ENCODE peak calls at places on chromosomes 1 and 21, in six cellular contexts. A, B, Q, S, J and P are unnamed samples.
A peak's percentile ranks its signal among the peaks of the same experiment; 100 is the strongest.

GRCh38 chr1:9384751-9385245 is 92.1 kb downstream of the SPSB1 start:
- DNase-seq in A (no peak), B (peak; percentile 29), Q (no peak), S (no peak), J (peak; percentile 31), P (no peak)

GRCh38 chr21:36534656-36535055 is 54.7 kb upstream of the CLDN14 start:
- DNase-seq in A (no peak), B (no peak), Q (no peak), S (no peak), J (no peak), P (no peak)

GRCh38 chr1:209561561-209561960 is 22.0 kb upstream of the CAMK1G start:
- DNase-seq in A (no peak), B (no peak), Q (no peak), S (no peak), J (no peak), P (no peak)

GRCh38 chr21:45623436-45623835 is 20.1 kb upstream of the PCBP3 start:
- DNase-seq in A (no peak), B (no peak), Q (no peak), S (no peak), J (no peak), P (no peak)

GRCh38 chr1:175385316-175385715 is 192.7 kb upstream of the KIAA0040 start:
- DNase-seq in A (no peak), B (no peak), Q (no peak), S (no peak), J (no peak), P (no peak)

GRCh38 chr21:41997657-41998056 is 12.5 kb downstream of the ZBTB21 start:
- DNase-seq in A (no peak), B (no peak), Q (no peak), S (no peak), J (no peak), P (no peak)

GRCh38 chr1:81305997-81306452 is 494.7 kb upstream of the ADGRL2 start:
- DNase-seq in A (peak; percentile 84), B (peak; percentile 63), Q (no peak), S (peak; percentile 54), J (peak; percentile 47), P (peak; percentile 69)

GRCh38 chr1:17167783-17168479 is 37.0 kb upstream of the PADI1 start:
- DNase-seq in A (peak; percentile 20), B (peak; percentile 90), Q (no peak), S (peak; percentile 88), J (peak; percentile 83), P (peak; percentile 33)

GRCh38 chr1:232059726-232060360 is 433.3 kb downstream of the DISC1 start:
- DNase-seq in A (no peak), B (no peak), Q (no peak), S (no peak), J (no peak), P (no peak)

GRCh38 chr1:176567190-176567794 is 104.3 kb downstream of the PAPPA2 start:
- DNase-seq in A (peak; percentile 52), B (peak; percentile 59), Q (no peak), S (peak; percentile 21), J (peak; percentile 61), P (peak; percentile 10)

GRCh38 chr1:167109125-167109524 is 15.2 kb downstream of the STYXL2 start:
- DNase-seq in A (no peak), B (no peak), Q (no peak), S (no peak), J (no peak), P (no peak)

GRCh38 chr1:172658871-172659453 is at the start of gene FASLG:
- DNase-seq in A (no peak), B (no peak), Q (no peak), S (peak; percentile 14), J (no peak), P (no peak)

GRCh38 chr1:222618001-222618879 is at the start of gene MIA3:
- DNase-seq in A (peak; percentile 14), B (no peak), Q (peak; percentile 28), S (peak; percentile 10), J (peak; percentile 18), P (no peak)

GRCh38 chr1:33792651-33793050 is 71.2 kb upstream of the HMGB4 start:
- DNase-seq in A (no peak), B (no peak), Q (no peak), S (no peak), J (peak; percentile 19), P (no peak)

GRCh38 chr1:41641483-41641829 is 157.0 kb upstream of the EDN2 start:
- DNase-seq in A (no peak), B (no peak), Q (no peak), S (no peak), J (no peak), P (no peak)

GRCh38 chr1:41645062-41645461 is 160.6 kb upstream of the EDN2 start:
- DNase-seq in A (no peak), B (no peak), Q (no peak), S (no peak), J (no peak), P (no peak)

GRCh38 chr1:41641941-41642527 is 157.6 kb upstream of the EDN2 start:
- DNase-seq in A (no peak), B (no peak), Q (no peak), S (no peak), J (no peak), P (no peak)

GRCh38 chr1:41642922-41643321 is 158.4 kb upstream of the EDN2 start:
- DNase-seq in A (no peak), B (no peak), Q (no peak), S (no peak), J (no peak), P (no peak)

DNA sequence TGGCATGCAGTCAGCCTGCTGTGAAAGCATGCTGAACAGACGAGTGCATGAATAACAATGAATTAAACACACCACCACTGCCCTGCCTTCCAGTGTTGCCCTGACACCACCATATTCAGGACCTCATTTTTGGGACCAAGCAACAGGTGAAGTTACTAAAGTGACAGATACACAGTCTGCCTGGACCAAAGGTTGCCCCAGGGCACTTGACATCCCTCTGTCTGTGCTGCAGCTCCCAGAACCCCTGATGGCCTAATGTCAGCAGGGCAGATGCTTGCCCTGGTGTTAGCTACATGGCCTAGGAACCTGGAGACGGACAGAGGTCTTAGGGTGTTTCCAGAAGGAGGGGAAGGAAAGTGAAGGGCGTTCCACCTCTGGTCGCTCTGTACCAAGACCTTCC is 158.9 kb upstream of the EDN2 start:
- DNase-seq in A (no peak), B (no peak), Q (no peak), S (no peak), J (no peak), P (no peak)
- TF ChIP-seq CTCF in A (no peak), B (no peak), Q (no peak), S (no peak), J (no peak), P (no peak)

GRCh38 chr1:160400646-160401486 is 502 bp downstream of the VANGL2 start:
- DNase-seq in A (no peak), B (no peak), Q (no peak), S (no peak), J (no peak), P (no peak)

GRCh38 chr1:160398823-160399222 is 1.5 kb upstream of the VANGL2 start:
- DNase-seq in A (no peak), B (no peak), Q (no peak), S (no peak), J (no peak), P (no peak)

GRCh38 chr1:160401487-160401805 is 1.1 kb downstream of the VANGL2 start:
- DNase-seq in A (no peak), B (no peak), Q (no peak), S (no peak), J (no peak), P (no peak)

GRCh38 chr1:160399544-160400283 is 650 bp upstream of the VANGL2 start:
- DNase-seq in A (no peak), B (no peak), Q (no peak), S (no peak), J (no peak), P (no peak)

GRCh38 chr1:160400284-160400645 is at the start of gene VANGL2:
- DNase-seq in A (peak; percentile 53), B (peak; percentile 67), Q (peak; percentile 36), S (peak; percentile 41), J (no peak), P (peak; percentile 48)
- TF ChIP-seq CTCF in A (no peak), B (no peak), Q (no peak), S (no peak), J (no peak), P (no peak)

DNA sequence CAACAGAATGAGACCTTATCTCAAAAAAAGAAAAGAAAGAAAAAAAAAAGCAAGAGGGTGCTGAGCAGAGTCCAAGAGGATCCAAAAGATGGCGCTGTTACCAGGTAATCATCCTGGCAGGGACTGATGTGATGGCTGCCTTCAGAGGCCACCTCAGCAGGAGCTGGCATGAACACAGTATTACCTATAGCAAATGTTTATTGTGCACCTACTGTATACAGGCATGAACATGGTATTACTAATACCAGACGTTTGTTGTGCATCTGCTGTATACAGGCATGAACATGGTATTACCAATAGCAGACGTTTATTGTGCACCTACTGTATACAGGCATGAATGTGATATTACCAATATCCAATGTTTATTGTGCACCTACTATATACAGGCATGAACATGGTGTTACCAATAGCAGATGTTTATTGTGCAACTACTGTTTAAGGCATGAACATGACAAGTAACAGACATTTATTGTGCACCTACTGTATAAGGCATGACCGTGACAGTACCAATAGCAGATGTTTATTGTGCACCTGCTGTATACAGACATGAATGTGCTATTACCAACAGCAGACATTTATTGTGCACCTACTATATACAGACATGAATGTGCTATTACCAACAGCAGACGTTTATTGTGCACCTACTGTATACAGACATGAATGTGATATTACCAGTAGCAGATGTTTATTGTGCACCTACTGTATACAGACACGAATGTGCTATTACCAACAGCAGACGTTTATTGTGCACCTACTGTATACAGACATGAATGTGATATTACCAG is 115.1 kb upstream of the TMEM51 start:
- DNase-seq in A (peak; percentile 33), B (peak; percentile 21), Q (no peak), S (peak; percentile 33), J (no peak), P (peak; percentile 35)
- TF ChIP-seq CTCF in A (peak; percentile 46), B (peak; percentile 41), Q (no peak), S (peak; percentile 38), J (peak; percentile 39), P (no peak)

GRCh38 chr1:42931108-42931539 is 27.5 kb downstream of the SLC2A1 start:
- DNase-seq in A (peak; percentile 57), B (no peak), Q (no peak), S (peak; percentile 39), J (peak; percentile 37), P (peak; percentile 56)

GRCh38 chr1:42932442-42932941 is 26.2 kb downstream of the SLC2A1 start:
- DNase-seq in A (no peak), B (no peak), Q (no peak), S (no peak), J (no peak), P (no peak)

GRCh38 chr1:42933060-42933586 is 25.5 kb downstream of the SLC2A1 start:
- DNase-seq in A (no peak), B (no peak), Q (no peak), S (no peak), J (no peak), P (no peak)

GRCh38 chr1:42930178-42931107 is 28.2 kb downstream of the SLC2A1 start:
- DNase-seq in A (no peak), B (no peak), Q (no peak), S (no peak), J (no peak), P (no peak)

DNA sequence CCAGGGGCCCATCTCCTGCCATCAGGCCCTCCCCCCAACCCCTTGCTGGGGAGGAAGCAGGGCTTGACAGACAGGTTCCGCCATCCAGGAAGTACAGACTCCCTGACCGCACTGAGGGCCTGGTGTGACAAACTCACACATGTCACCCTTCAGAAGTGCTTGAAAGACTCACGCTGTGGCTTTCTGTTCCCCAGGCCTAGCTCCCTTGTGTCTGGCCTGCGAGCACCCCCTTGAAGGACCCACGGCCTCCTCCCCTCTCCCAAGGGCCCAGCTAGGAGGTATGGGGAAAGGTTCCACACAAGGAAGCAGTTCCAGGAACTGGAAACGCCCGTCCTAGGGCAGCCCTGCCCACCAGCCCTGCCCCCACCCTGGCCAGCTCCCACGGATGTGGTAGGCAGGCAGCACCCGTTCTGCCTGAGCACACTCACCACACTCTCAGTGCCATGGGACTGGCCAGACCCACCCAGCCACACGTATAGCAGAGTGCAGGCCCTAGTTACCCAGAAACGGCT is 26.7 kb downstream of the SLC2A1 start:
- DNase-seq in A (no peak), B (no peak), Q (peak; percentile 76), S (no peak), J (no peak), P (peak; percentile 27)
- TF ChIP-seq CTCF in A (no peak), B (no peak), Q (no peak), S (no peak), J (no peak), P (no peak)